ENCODE peak calls at places on chromosomes 13 and 19, in four cellular contexts. U is cerebellum; K is naive B cell; E is CD8-positive, alpha-beta memory T cell. H is an unnamed sample.

GRCh38 chr13:101144808-101145419 is 271.4 kb downstream of the NALCN start:
- DNase-seq in U (peak; percentile 56), K (peak; percentile 18), E (no peak), H (no peak)

GRCh38 chr13:86725105-86725504 is 925.9 kb upstream of the SLITRK6 start:
- DNase-seq in U (no peak), K (no peak), E (no peak), H (no peak)

GRCh38 chr19:1154731-1155351 is 19.2 kb downstream of the SBNO2 start:
- DNase-seq in U (no peak), K (no peak), E (no peak), H (peak; percentile 61)

GRCh38 chr19:46221981-46222610 is 7.4 kb upstream of the IGFL1 start:
- DNase-seq in U (no peak), K (no peak), E (no peak), H (no peak)

GRCh38 chr13:66618702-66619101 is 611.4 kb downstream of the PCDH9 start:
- DNase-seq in U (no peak), K (no peak), E (no peak), H (no peak)

GRCh38 chr19:38425810-38426466 is at the start of gene RASGRP4:
- DNase-seq in U (no peak), K (peak; percentile 59), E (no peak), H (no peak)

GRCh38 chr19:45973564-45974338 is at the start of gene NOVA2:
- DNase-seq in U (peak; percentile 99), K (no peak), E (peak; percentile 12), H (no peak)

GRCh38 chr13:32530841-32531253 is 7.7 kb downstream of the N4BP2L2 start:
- DNase-seq in U (no peak), K (peak; percentile 10), E (no peak), H (no peak)

GRCh38 chr13:75512253-75512652 is 25.4 kb downstream of the COMMD6 start:
- DNase-seq in U (no peak), K (peak; percentile 9), E (no peak), H (no peak)

GRCh38 chr19:35178701-35179100 is 24.2 kb downstream of the FXYD5 start:
- DNase-seq in U (no peak), K (no peak), E (no peak), H (no peak)